ENCODE peak calls at places on chromosomes 16 and 17, in four cellular contexts. W is effector memory CD8-positive, alpha-beta T cell; B is NCI-H1436 treated with DMSO at 0.1 percent for 48 hours; L is C1 segment of cervical spinal cord. F is an unnamed sample.

GRCh38 chr16:88063201-88063773 is 112.1 kb downstream of the BANP start:
- DNase-seq in W (no peak), B (no peak), L (no peak), F (no peak)

GRCh38 chr17:3594056-3594810 is 15.0 kb downstream of the TRPV1 start:
- DNase-seq in W (no peak), B (no peak), L (no peak), F (peak; percentile 25)

GRCh38 chr16:54506691-54507090 is 220.1 kb upstream of the IRX3 start:
- DNase-seq in W (no peak), B (peak; percentile 92), L (no peak), F (no peak)

GRCh38 chr17:81707725-81708646 is 4.1 kb upstream of the SLC25A10 start:
- DNase-seq in W (no peak), B (no peak), L (no peak), F (no peak)

GRCh38 chr16:55542459-55543082 is 23.9 kb upstream of the CAPNS2 start:
- DNase-seq in W (no peak), B (no peak), L (no peak), F (no peak)

GRCh38 chr16:82755570-82756282 is 129.0 kb downstream of the CDH13 start:
- DNase-seq in W (no peak), B (no peak), L (no peak), F (no peak)

GRCh38 chr17:66677201-66677981 is 157.5 kb upstream of the CACNG5 start:
- DNase-seq in W (no peak), B (no peak), L (no peak), F (no peak)

GRCh38 chr16:50839920-50840729 is 98.2 kb downstream of the CYLD start:
- DNase-seq in W (no peak), B (no peak), L (no peak), F (no peak)

GRCh38 chr16:20107086-20107485 is 33.4 kb upstream of the GPR139 start:
- DNase-seq in W (no peak), B (no peak), L (no peak), F (no peak)

GRCh38 chr16:30380801-30381208 is 1.6 kb downstream of the SEPTIN1 start:
- DNase-seq in W (no peak), B (no peak), L (no peak), F (no peak)

GRCh38 chr16:63714876-63715275 is 1407.0 kb downstream of the CDH11 start:
- DNase-seq in W (no peak), B (no peak), L (no peak), F (no peak)

GRCh38 chr16:69485361-69485760 is 60.9 kb downstream of the CYB5B start:
- DNase-seq in W (no peak), B (no peak), L (no peak), F (no peak)

GRCh38 chr17:2011421-2012371 is 13.4 kb downstream of the RTN4RL1 start:
- DNase-seq in W (no peak), B (no peak), L (no peak), F (no peak)

GRCh38 chr16:7233963-7234362 is 98.7 kb upstream of the RBFOX1 start:
- DNase-seq in W (no peak), B (no peak), L (no peak), F (no peak)

GRCh38 chr17:16516594-16517018 is 24.6 kb upstream of the LRRC75A start:
- DNase-seq in W (no peak), B (no peak), L (no peak), F (peak; percentile 11)

GRCh38 chr16:48444574-48444973 is 59.4 kb upstream of the SIAH1 start:
- DNase-seq in W (no peak), B (no peak), L (no peak), F (no peak)

GRCh38 chr17:34797724-34798123 is 163.5 kb downstream of the CCT6B start:
- DNase-seq in W (no peak), B (no peak), L (no peak), F (no peak)

GRCh38 chr17:69043098-69043497 is 17.6 kb downstream of the ABCA9 start:
- DNase-seq in W (no peak), B (no peak), L (no peak), F (no peak)

F was measured in hypothalamus.